ENCODE peak calls at places on chromosomes 6 and 20, in five cellular contexts. One of them, this sample, is unnamed.

GRCh38 chr20:57391439-57392129 is 388 bp downstream of the RBM38 start:
- DNase-seq in body of pancreas: no peak
- DNase-seq in HCT116: no peak
- DNase-seq in testis: no peak
- DNase-seq in transverse colon: peak
- DNase-seq in this sample: no peak

GRCh38 chr6:38522322-38522721 is 117.4 kb downstream of the BTBD9 start:
- DNase-seq in body of pancreas: no peak
- DNase-seq in HCT116: no peak
- DNase-seq in testis: peak
- DNase-seq in transverse colon: no peak
- DNase-seq in this sample: peak

GRCh38 chr6:133951881-133952814 is 876 bp upstream of the TBPL1 start:
- DNase-seq in body of pancreas: peak
- DNase-seq in HCT116: peak
- DNase-seq in testis: peak
- DNase-seq in transverse colon: peak
- DNase-seq in this sample: peak

GRCh38 chr6:133892444-133893323 is 3.8 kb downstream of the TCF21 start:
- DNase-seq in body of pancreas: no peak
- DNase-seq in HCT116: no peak
- DNase-seq in testis: no peak
- DNase-seq in transverse colon: no peak
- DNase-seq in this sample: no peak

GRCh38 chr6:160035241-160035640 is 66.4 kb downstream of the IGF2R start:
- DNase-seq in body of pancreas: no peak
- DNase-seq in HCT116: no peak
- DNase-seq in testis: no peak
- DNase-seq in transverse colon: no peak
- DNase-seq in this sample: no peak

GRCh38 chr6:69289689-69290088 is 507.1 kb downstream of the LMBRD1 start:
- DNase-seq in body of pancreas: no peak
- DNase-seq in HCT116: no peak
- DNase-seq in testis: no peak
- DNase-seq in transverse colon: no peak
- DNase-seq in this sample: no peak

GRCh38 chr6:44594471-44594870 is 207.0 kb downstream of the CDC5L start:
- DNase-seq in body of pancreas: no peak
- DNase-seq in HCT116: no peak
- DNase-seq in testis: no peak
- DNase-seq in transverse colon: no peak
- DNase-seq in this sample: no peak

GRCh38 chr6:105873799-105874198 is 212.3 kb upstream of the PRDM1 start:
- DNase-seq in body of pancreas: no peak
- DNase-seq in HCT116: no peak
- DNase-seq in testis: no peak
- DNase-seq in transverse colon: no peak
- DNase-seq in this sample: no peak

GRCh38 chr6:134436281-134436815 is 118.4 kb upstream of the SGK1 start:
- DNase-seq in body of pancreas: no peak
- DNase-seq in HCT116: peak
- DNase-seq in testis: no peak
- DNase-seq in transverse colon: peak
- DNase-seq in this sample: peak

GRCh38 chr6:169489642-169490408 is 212.0 kb downstream of the WDR27 start:
- DNase-seq in body of pancreas: no peak
- DNase-seq in HCT116: no peak
- DNase-seq in testis: no peak
- DNase-seq in transverse colon: no peak
- DNase-seq in this sample: no peak

GRCh38 chr6:53833147-53833546 is 38.3 kb downstream of the LRRC1 start:
- DNase-seq in body of pancreas: no peak
- DNase-seq in HCT116: no peak
- DNase-seq in testis: no peak
- DNase-seq in transverse colon: no peak
- DNase-seq in this sample: no peak

GRCh38 chr6:122033564-122034181 is 365.8 kb upstream of the HSF2 start:
- DNase-seq in body of pancreas: no peak
- DNase-seq in HCT116: peak
- DNase-seq in testis: no peak
- DNase-seq in transverse colon: no peak
- DNase-seq in this sample: peak

GRCh38 chr6:12150812-12151432 is 138.8 kb downstream of the HIVEP1 start:
- DNase-seq in body of pancreas: peak
- DNase-seq in HCT116: peak
- DNase-seq in testis: peak
- DNase-seq in transverse colon: peak
- DNase-seq in this sample: no peak

GRCh38 chr6:156379946-156380707 is 397.1 kb upstream of the ARID1B start:
- DNase-seq in body of pancreas: no peak
- DNase-seq in HCT116: peak
- DNase-seq in testis: no peak
- DNase-seq in transverse colon: no peak
- DNase-seq in this sample: peak

GRCh38 chr20:49480236-49480635 is 2.2 kb downstream of the KCNB1 start:
- DNase-seq in body of pancreas: no peak
- DNase-seq in HCT116: no peak
- DNase-seq in testis: no peak
- DNase-seq in transverse colon: no peak
- DNase-seq in this sample: no peak

GRCh38 chr6:96816182-96816888 is 20.9 kb downstream of the GPR63 start:
- DNase-seq in body of pancreas: no peak
- DNase-seq in HCT116: no peak
- DNase-seq in testis: no peak
- DNase-seq in transverse colon: no peak
- DNase-seq in this sample: no peak

GRCh38 chr6:51684038-51684437 is 403.4 kb downstream of the PKHD1 start:
- DNase-seq in body of pancreas: no peak
- DNase-seq in HCT116: no peak
- DNase-seq in testis: no peak
- DNase-seq in transverse colon: no peak
- DNase-seq in this sample: no peak

GRCh38 chr6:15443119-15443518 is 197.2 kb downstream of the JARID2 start:
- DNase-seq in body of pancreas: no peak
- DNase-seq in HCT116: no peak
- DNase-seq in testis: no peak
- DNase-seq in transverse colon: no peak
- DNase-seq in this sample: no peak

GRCh38 chr20:38581013-38581412 is at the start of gene ADIG:
- DNase-seq in body of pancreas: peak
- DNase-seq in HCT116: no peak
- DNase-seq in testis: no peak
- DNase-seq in transverse colon: no peak
- DNase-seq in this sample: no peak

GRCh38 chr6:25435397-25435985 is 156.3 kb downstream of the CARMIL1 start:
- DNase-seq in body of pancreas: no peak
- DNase-seq in HCT116: no peak
- DNase-seq in testis: no peak
- DNase-seq in transverse colon: no peak
- DNase-seq in this sample: no peak

GRCh38 chr20:43996240-43996930 is 81.7 kb downstream of the TOX2 start:
- DNase-seq in body of pancreas: no peak
- DNase-seq in HCT116: no peak
- DNase-seq in testis: no peak
- DNase-seq in transverse colon: no peak
- DNase-seq in this sample: no peak

GRCh38 chr6:20266851-20267608 is 54.8 kb upstream of the MBOAT1 start:
- DNase-seq in body of pancreas: no peak
- DNase-seq in HCT116: peak
- DNase-seq in testis: no peak
- DNase-seq in transverse colon: no peak
- DNase-seq in this sample: no peak

GRCh38 chr20:31842471-31843157 is 2.8 kb downstream of the FOXS1 start:
- DNase-seq in body of pancreas: no peak
- DNase-seq in HCT116: no peak
- DNase-seq in testis: peak
- DNase-seq in transverse colon: no peak
- DNase-seq in this sample: no peak

GRCh38 chr6:74749211-74750142 is 456.4 kb downstream of the COL12A1 start:
- DNase-seq in body of pancreas: no peak
- DNase-seq in HCT116: no peak
- DNase-seq in testis: no peak
- DNase-seq in transverse colon: no peak
- DNase-seq in this sample: no peak

GRCh38 chr20:64037498-64038213 is 1.7 kb downstream of the C20orf204 start:
- DNase-seq in body of pancreas: no peak
- DNase-seq in HCT116: no peak
- DNase-seq in testis: peak
- DNase-seq in transverse colon: no peak
- DNase-seq in this sample: no peak
- TF ChIP-seq POLR2A in body of pancreas: no peak
- TF ChIP-seq POLR2A in HCT116: no peak
- TF ChIP-seq POLR2A in testis: no peak
- TF ChIP-seq POLR2A in transverse colon: no peak
- TF ChIP-seq POLR2A in this sample: no peak

DNA sequence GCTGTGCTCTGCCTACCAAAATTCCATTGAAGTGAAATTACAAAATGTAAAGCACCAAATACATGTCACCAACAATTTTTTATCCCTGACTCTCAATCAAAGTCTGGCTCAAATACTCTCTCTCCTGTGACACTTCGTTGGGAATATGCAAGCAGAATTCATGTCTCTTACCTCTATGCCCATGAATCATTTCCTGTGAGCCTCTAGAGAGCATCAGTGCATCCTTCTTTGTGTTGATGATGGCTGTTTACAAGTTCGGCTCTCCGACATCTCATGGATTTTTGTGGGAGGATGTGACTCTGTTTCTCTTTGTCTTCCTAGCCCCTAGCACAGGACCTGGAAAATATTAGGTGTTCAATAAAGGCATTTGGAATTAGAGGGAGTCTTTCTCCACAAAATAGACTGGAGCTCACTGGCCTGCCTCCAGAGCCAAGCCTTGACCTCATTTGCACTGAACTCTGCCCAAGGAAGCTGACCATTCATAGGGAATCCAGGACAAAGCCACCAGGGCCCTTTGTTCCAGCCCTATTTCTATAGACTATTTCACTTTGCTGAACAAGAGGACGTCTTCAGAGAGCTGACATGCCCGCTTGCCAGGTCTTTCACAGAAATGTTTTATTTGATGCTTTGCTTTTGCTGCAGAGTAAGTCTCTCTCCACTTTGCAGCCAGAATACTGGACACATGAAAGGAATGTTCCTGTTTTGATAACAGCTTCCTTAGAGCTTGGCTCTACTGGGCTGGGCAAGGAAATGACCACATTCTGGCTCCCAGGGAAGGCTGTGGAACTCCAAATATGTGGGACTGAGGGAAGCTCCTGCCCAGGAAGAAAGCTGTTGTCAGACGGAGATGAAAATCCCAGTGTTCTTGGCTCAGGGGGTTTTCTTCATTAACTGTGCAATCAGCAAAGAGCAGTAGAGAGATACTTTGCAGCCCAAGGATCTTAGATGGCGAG is 194.5 kb upstream of the CDYL start:
- DNase-seq in body of pancreas: no peak
- DNase-seq in HCT116: no peak
- DNase-seq in testis: no peak
- DNase-seq in transverse colon: no peak
- DNase-seq in this sample: no peak
- H3K27ac ChIP-seq in body of pancreas: no peak
- H3K27ac ChIP-seq in HCT116: no peak
- H3K27ac ChIP-seq in testis: no peak
- H3K27ac ChIP-seq in transverse colon: peak
- H3K27ac ChIP-seq in this sample: no peak

DNA sequence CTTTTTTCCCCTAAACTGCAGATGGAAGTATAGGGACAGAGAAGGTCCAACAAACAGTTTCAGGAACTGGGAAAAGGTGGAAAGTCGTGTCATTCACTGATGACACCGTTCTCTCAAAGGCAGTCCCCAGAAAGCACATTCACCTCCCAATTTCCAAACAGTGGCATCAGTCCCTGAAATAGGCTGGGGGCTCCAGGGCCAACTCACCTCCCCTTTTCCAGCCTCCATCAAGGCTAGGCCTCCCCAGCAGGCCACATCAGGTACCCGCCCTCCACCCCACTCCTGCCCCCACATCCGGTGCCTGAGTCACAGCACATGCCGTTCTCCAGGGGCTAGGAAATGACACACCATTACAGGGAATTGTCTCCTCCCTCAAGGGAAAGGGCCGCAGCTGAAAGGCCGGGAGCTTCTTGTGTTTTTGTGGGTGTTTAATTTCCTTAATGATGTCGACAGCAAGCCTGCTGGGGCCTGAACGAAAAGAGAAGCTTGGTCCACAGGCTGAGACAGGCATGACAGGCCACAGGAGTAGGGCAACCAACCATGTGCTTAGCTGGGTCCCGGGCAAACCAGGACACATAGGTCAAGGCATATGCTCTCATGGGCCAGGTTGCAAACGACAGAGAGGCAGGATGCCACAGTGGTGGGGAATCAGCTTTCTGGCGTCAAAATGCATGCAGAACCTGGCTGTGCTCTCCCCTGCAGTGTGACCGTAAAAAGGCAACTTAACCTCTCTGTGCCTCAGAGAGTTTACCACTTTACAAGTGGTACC is 39.2 kb downstream of the ZMYND8 start:
- DNase-seq in body of pancreas: peak
- DNase-seq in HCT116: peak
- DNase-seq in testis: peak
- DNase-seq in transverse colon: peak
- DNase-seq in this sample: peak
- TF ChIP-seq POLR2A in body of pancreas: peak
- TF ChIP-seq POLR2A in HCT116: no peak
- TF ChIP-seq POLR2A in testis: no peak
- TF ChIP-seq POLR2A in transverse colon: peak
- TF ChIP-seq POLR2A in this sample: peak

GRCh38 chr20:37330316-37330715 is 15.6 kb upstream of the SRC start:
- DNase-seq in body of pancreas: no peak
- DNase-seq in HCT116: no peak
- DNase-seq in testis: no peak
- DNase-seq in transverse colon: no peak
- DNase-seq in this sample: no peak
- H3K27ac ChIP-seq in body of pancreas: no peak
- H3K27ac ChIP-seq in HCT116: no peak
- H3K27ac ChIP-seq in testis: no peak
- H3K27ac ChIP-seq in transverse colon: no peak
- H3K27ac ChIP-seq in this sample: no peak

GRCh38 chr6:7587631-7588100 is 2.3 kb upstream of the SNRNP48 start:
- DNase-seq in body of pancreas: no peak
- DNase-seq in HCT116: no peak
- DNase-seq in testis: no peak
- DNase-seq in transverse colon: peak
- DNase-seq in this sample: no peak
- TF ChIP-seq POLR2A in body of pancreas: no peak
- TF ChIP-seq POLR2A in HCT116: no peak
- TF ChIP-seq POLR2A in testis: no peak
- TF ChIP-seq POLR2A in transverse colon: peak
- TF ChIP-seq POLR2A in this sample: no peak